ENCODE peak calls at places on chromosomes 3 and 15, in four cellular contexts. One of them, this sample, is unnamed.
A peak's percentile ranks its signal among the peaks of the same experiment; 100 is the strongest.

GRCh38 chr3:189188466-189188865 is 16.7 kb downstream of the TPRG1 start:
- DNase-seq in SK-N-SH: no peak
- DNase-seq in OCI-LY7: no peak
- DNase-seq in upper lobe of right lung: no peak
- DNase-seq in this sample: peak; percentile 53

GRCh38 chr3:184566441-184567414 is 5.1 kb downstream of the EPHB3 start:
- DNase-seq in SK-N-SH: no peak
- DNase-seq in upper lobe of right lung: no peak
- DNase-seq in OCI-LY7: no peak
- DNase-seq in this sample: peak; percentile 32

GRCh38 chr3:133037440-133037839 is 751 bp upstream of the TMEM108 start:
- DNase-seq in OCI-LY7: no peak
- DNase-seq in SK-N-SH: no peak
- DNase-seq in upper lobe of right lung: peak; percentile 86
- DNase-seq in this sample: no peak

GRCh38 chr3:116302087-116302747 is 143.1 kb downstream of the LSAMP start:
- DNase-seq in upper lobe of right lung: no peak
- DNase-seq in SK-N-SH: no peak
- DNase-seq in OCI-LY7: no peak
- DNase-seq in this sample: peak; percentile 29

GRCh38 chr3:82329300-82329699 is 567.9 kb upstream of the GBE1 start:
- DNase-seq in OCI-LY7: no peak
- DNase-seq in upper lobe of right lung: no peak
- DNase-seq in SK-N-SH: no peak
- DNase-seq in this sample: peak; percentile 12

GRCh38 chr15:82966671-82967071 is 14.2 kb upstream of the HOMER2 start:
- DNase-seq in OCI-LY7: no peak
- DNase-seq in SK-N-SH: no peak
- DNase-seq in upper lobe of right lung: no peak
- DNase-seq in this sample: no peak

GRCh38 chr3:38227989-38228388 is 37.6 kb upstream of the SLC22A13 start:
- DNase-seq in SK-N-SH: no peak
- DNase-seq in upper lobe of right lung: no peak
- DNase-seq in OCI-LY7: no peak
- DNase-seq in this sample: peak; percentile 74

GRCh38 chr15:62071711-62072308 is 5.0 kb downstream of the C2CD4A start:
- DNase-seq in OCI-LY7: peak; percentile 59
- DNase-seq in SK-N-SH: peak; percentile 52
- DNase-seq in upper lobe of right lung: no peak
- DNase-seq in this sample: peak; percentile 50

GRCh38 chr3:138950006-138950644 is 3.1 kb downstream of the FOXL2NB start:
- DNase-seq in upper lobe of right lung: no peak
- DNase-seq in OCI-LY7: no peak
- DNase-seq in SK-N-SH: peak; percentile 73
- DNase-seq in this sample: no peak

GRCh38 chr15:82903511-82903910 is 49.0 kb downstream of the HOMER2 start:
- DNase-seq in SK-N-SH: no peak
- DNase-seq in OCI-LY7: no peak
- DNase-seq in upper lobe of right lung: no peak
- DNase-seq in this sample: no peak

GRCh38 chr3:126291537-126291936 is 65.7 kb downstream of the KLF15 start:
- DNase-seq in SK-N-SH: no peak
- DNase-seq in OCI-LY7: no peak
- DNase-seq in upper lobe of right lung: no peak
- DNase-seq in this sample: no peak

GRCh38 chr15:72306211-72306785 is 13.7 kb downstream of the CELF6 start:
- DNase-seq in SK-N-SH: peak; percentile 76
- DNase-seq in upper lobe of right lung: no peak
- DNase-seq in OCI-LY7: peak; percentile 31
- DNase-seq in this sample: peak; percentile 45

GRCh38 chr3:106348142-106348690 is 479.4 kb upstream of the CBLB start:
- DNase-seq in OCI-LY7: no peak
- DNase-seq in upper lobe of right lung: no peak
- DNase-seq in SK-N-SH: no peak
- DNase-seq in this sample: no peak

GRCh38 chr15:71810256-71811035 is at the start of gene NR2E3:
- DNase-seq in OCI-LY7: no peak
- DNase-seq in upper lobe of right lung: no peak
- DNase-seq in SK-N-SH: peak; percentile 20
- DNase-seq in this sample: no peak

GRCh38 chr3:42229942-42230688 is 35.9 kb downstream of the CCK start:
- DNase-seq in SK-N-SH: peak; percentile 67
- DNase-seq in OCI-LY7: peak; percentile 40
- DNase-seq in upper lobe of right lung: no peak
- DNase-seq in this sample: peak; percentile 49

GRCh38 chr3:170999737-171000242 is 26.7 kb downstream of the SLC2A2 start:
- DNase-seq in OCI-LY7: no peak
- DNase-seq in SK-N-SH: no peak
- DNase-seq in upper lobe of right lung: no peak
- DNase-seq in this sample: peak; percentile 94

GRCh38 chr15:42499888-42500609 is 4.6 kb downstream of the SNAP23 start:
- DNase-seq in SK-N-SH: peak; percentile 53
- DNase-seq in upper lobe of right lung: no peak
- DNase-seq in OCI-LY7: no peak
- DNase-seq in this sample: no peak

GRCh38 chr15:76060098-76060989 is 559 bp downstream of the TMEM266 start:
- DNase-seq in SK-N-SH: no peak
- DNase-seq in OCI-LY7: no peak
- DNase-seq in upper lobe of right lung: no peak
- DNase-seq in this sample: no peak

GRCh38 chr3:38157117-38157516 is 8.2 kb upstream of the OXSR1 start:
- DNase-seq in SK-N-SH: no peak
- DNase-seq in upper lobe of right lung: no peak
- DNase-seq in OCI-LY7: no peak
- DNase-seq in this sample: no peak

GRCh38 chr15:72117448-72117697 is 577 bp downstream of the MYO9A start:
- DNase-seq in upper lobe of right lung: peak; percentile 94
- DNase-seq in OCI-LY7: peak; percentile 76
- DNase-seq in SK-N-SH: peak; percentile 79
- DNase-seq in this sample: peak; percentile 52

GRCh38 chr3:105152987-105153386 is 213.7 kb upstream of the ALCAM start:
- DNase-seq in upper lobe of right lung: no peak
- DNase-seq in SK-N-SH: no peak
- DNase-seq in OCI-LY7: no peak
- DNase-seq in this sample: no peak

GRCh38 chr3:13896473-13897154 is 16.7 kb upstream of the WNT7A start:
- DNase-seq in OCI-LY7: peak; percentile 68
- DNase-seq in SK-N-SH: peak; percentile 70
- DNase-seq in upper lobe of right lung: no peak
- DNase-seq in this sample: peak; percentile 71

GRCh38 chr3:149085828-149086231 is 503 bp downstream of the HLTF start:
- DNase-seq in upper lobe of right lung: no peak
- DNase-seq in SK-N-SH: no peak
- DNase-seq in OCI-LY7: peak; percentile 55
- DNase-seq in this sample: peak; percentile 29

GRCh38 chr15:91561371-91562100 is 292.0 kb upstream of the SLCO3A1 start:
- DNase-seq in SK-N-SH: no peak
- DNase-seq in OCI-LY7: no peak
- DNase-seq in upper lobe of right lung: no peak
- DNase-seq in this sample: peak; percentile 96

GRCh38 chr3:62500556-62501294 is 127.4 kb upstream of the FEZF2 start:
- DNase-seq in upper lobe of right lung: no peak
- DNase-seq in SK-N-SH: peak; percentile 31
- DNase-seq in OCI-LY7: peak; percentile 10
- DNase-seq in this sample: no peak

GRCh38 chr3:115834068-115834467 is 210.8 kb downstream of the GAP43 start:
- DNase-seq in OCI-LY7: no peak
- DNase-seq in SK-N-SH: no peak
- DNase-seq in upper lobe of right lung: no peak
- DNase-seq in this sample: peak; percentile 79

GRCh38 chr15:73704869-73705645 is 20.9 kb downstream of the CD276 start:
- DNase-seq in OCI-LY7: peak; percentile 67
- DNase-seq in upper lobe of right lung: peak; percentile 81
- DNase-seq in SK-N-SH: peak; percentile 86
- DNase-seq in this sample: peak; percentile 50

GRCh38 chr3:127104586-127104985 is 88.3 kb upstream of the PRR23E start:
- DNase-seq in SK-N-SH: no peak
- DNase-seq in upper lobe of right lung: no peak
- DNase-seq in OCI-LY7: no peak
- DNase-seq in this sample: no peak

GRCh38 chr3:9934235-9934621 is 594 bp downstream of the CRELD1 start:
- DNase-seq in OCI-LY7: peak; percentile 40
- DNase-seq in upper lobe of right lung: no peak
- DNase-seq in SK-N-SH: peak; percentile 62
- DNase-seq in this sample: no peak

GRCh38 chr3:184603156-184604030 is 41.8 kb downstream of the EPHB3 start:
- DNase-seq in SK-N-SH: no peak
- DNase-seq in upper lobe of right lung: no peak
- DNase-seq in OCI-LY7: no peak
- DNase-seq in this sample: no peak

GRCh38 chr15:101504373-101504772 is 14.9 kb upstream of the PCSK6 start:
- DNase-seq in SK-N-SH: no peak
- DNase-seq in upper lobe of right lung: no peak
- DNase-seq in OCI-LY7: no peak
- DNase-seq in this sample: no peak

GRCh38 chr15:45184562-45185041 is 3.2 kb downstream of the SHF start:
- DNase-seq in OCI-LY7: no peak
- DNase-seq in SK-N-SH: peak; percentile 61
- DNase-seq in upper lobe of right lung: no peak
- DNase-seq in this sample: no peak

GRCh38 chr3:189978753-189979152 is 141.9 kb downstream of the P3H2 start:
- DNase-seq in SK-N-SH: no peak
- DNase-seq in upper lobe of right lung: no peak
- DNase-seq in OCI-LY7: no peak
- DNase-seq in this sample: no peak

DNA sequence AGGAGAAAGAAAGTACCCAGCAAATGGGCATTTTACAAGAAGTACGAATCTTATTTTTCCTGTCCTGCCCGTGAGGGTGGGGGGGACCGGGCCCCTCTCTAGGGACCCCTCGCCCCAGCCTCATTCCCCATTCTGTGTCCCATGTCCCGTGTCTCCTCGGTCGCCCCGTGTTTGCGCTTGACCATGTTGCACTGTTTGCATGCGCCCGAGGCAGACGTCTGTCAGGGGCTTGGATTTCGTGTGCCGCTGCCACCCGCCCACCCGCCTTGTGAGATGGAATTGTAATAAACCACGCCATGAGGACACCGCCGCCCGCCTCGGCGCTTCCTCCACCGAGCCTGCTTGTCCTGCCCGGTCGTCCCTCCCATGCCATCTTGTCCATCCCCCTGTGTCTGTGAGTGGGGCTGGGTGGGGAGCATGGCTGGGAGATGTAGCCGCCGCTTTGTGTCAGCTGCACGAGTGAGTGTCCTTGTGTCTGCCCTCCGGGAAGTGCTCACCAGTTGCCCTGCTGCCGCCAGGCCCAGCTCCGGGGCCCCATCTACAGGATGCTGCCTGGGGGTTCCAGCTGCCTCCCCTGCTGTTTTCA is 9.7 kb upstream of the LMAN1L start:
- DNase-seq in SK-N-SH: no peak
- DNase-seq in OCI-LY7: no peak
- DNase-seq in upper lobe of right lung: no peak
- DNase-seq in this sample: no peak
- H3K36me3 ChIP-seq in SK-N-SH: no peaks in the 10 kb centered on the region
- H3K36me3 ChIP-seq in OCI-LY7: peaks cover 78% of the 10 kb centered on the region
- H3K36me3 ChIP-seq in upper lobe of right lung: peaks cover 60% of the 10 kb centered on the region
- H3K36me3 ChIP-seq in this sample: peaks cover 34% of the 10 kb centered on the region

DNA sequence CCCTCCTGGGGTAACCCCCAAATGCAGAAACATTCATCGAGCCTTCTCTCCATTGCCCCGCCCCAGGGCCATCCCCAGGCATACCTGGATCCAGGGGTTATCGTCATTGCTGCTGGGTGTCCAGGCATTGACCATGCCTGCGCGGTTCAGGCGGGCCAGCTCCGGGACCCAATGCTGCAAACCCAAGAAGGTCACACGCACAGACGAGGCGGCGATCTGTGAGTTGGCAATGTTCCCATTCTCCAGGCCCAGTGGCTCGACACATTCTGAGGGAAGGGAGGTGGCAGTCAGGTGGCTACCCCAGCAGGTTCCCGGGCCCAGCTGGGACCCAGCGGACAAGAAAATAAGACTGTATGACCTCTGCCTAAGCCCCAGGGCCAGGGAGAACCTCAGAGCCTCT is 6.1 kb downstream of the MFGE8 start:
- DNase-seq in upper lobe of right lung: peak; percentile 54
- DNase-seq in OCI-LY7: no peak
- DNase-seq in SK-N-SH: no peak
- DNase-seq in this sample: no peak
- H3K4me3 ChIP-seq in upper lobe of right lung: no peak overlapping the region
- H3K4me3 ChIP-seq in OCI-LY7: no peak overlapping the region
- H3K4me3 ChIP-seq in SK-N-SH: no peak overlapping the region
- H3K4me3 ChIP-seq in this sample: no peak overlapping the region

DNA sequence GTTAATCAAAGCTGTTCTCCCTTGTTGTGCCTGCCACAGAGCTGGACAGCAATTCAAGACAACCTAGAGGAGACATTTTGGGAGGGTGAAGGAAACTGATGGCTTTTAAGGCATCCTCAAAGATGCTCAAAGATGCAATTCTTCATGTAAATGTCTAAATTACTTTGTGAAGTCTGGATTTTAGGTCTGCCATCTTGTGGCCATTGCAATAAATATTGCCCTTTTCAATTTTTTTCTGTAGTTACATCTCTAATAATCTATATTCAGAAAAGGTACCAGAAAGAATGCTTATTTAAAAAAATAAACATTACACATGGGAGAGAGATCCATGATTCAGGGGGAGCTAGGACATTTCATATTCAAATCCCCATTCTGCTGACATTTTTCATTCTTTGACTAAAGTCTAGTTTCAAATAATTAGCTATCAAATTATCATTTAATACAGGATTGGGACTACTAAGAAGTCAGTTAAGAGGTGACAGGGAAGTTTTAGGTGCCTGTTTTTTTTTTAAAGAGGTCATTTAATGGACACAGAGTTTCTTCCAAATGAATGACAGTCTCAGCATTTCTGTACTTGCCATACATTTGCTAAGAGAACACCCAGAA is 259.8 kb upstream of the WNT5A start:
- DNase-seq in OCI-LY7: peak; percentile 67
- DNase-seq in SK-N-SH: peak; percentile 15
- DNase-seq in upper lobe of right lung: no peak
- DNase-seq in this sample: peak; percentile 22
- TF ChIP-seq CTCF in OCI-LY7: peak; percentile 87
- TF ChIP-seq CTCF in SK-N-SH: peak; percentile 69
- TF ChIP-seq CTCF in upper lobe of right lung: peak; percentile 39
- TF ChIP-seq CTCF in this sample: no peak

GRCh38 chr3:58112185-58112535 is 98.6 kb downstream of the DNASE1L3 start:
- DNase-seq in OCI-LY7: no peak
- DNase-seq in upper lobe of right lung: no peak
- DNase-seq in SK-N-SH: no peak
- DNase-seq in this sample: no peak
- H3K36me3 ChIP-seq in OCI-LY7: peaks cover 33% of the 10 kb centered on the region
- H3K36me3 ChIP-seq in upper lobe of right lung: peaks cover 50% of the 10 kb centered on the region
- H3K36me3 ChIP-seq in SK-N-SH: peaks cover 65% of the 10 kb centered on the region
- H3K36me3 ChIP-seq in this sample: peaks cover 35% of the 10 kb centered on the region